ENCODE peak calls at places on chromosome 21, in ten cellular contexts. T is CD8-positive, alpha-beta T cell; B is body of pancreas; A is upper lobe of left lung; R is AG10803; E is choroid plexus epithelial cell; F is tibial artery; N is kidney; Z is MM.1S; Y is tibial nerve. X is an unnamed sample.

GRCh38 chr21:34530264-34530663 is 18.3 kb upstream of the KCNE1 start:
- DNase-seq in T (no peak), B (no peak), A (no peak), R (peak), E (peak), F (no peak), N (no peak), Z (no peak), Y (no peak), X (peak)

GRCh38 chr21:38798481-38798882 is 7.2 kb upstream of the ETS2 start:
- DNase-seq in T (no peak), B (peak), A (peak), R (no peak), E (peak), F (no peak), N (peak), Z (no peak), Y (no peak), X (no peak)

GRCh38 chr21:17045214-17045835 is 467.5 kb upstream of the CXADR start:
- DNase-seq in T (no peak), B (no peak), A (no peak), R (peak), E (peak), F (no peak), N (no peak), Z (peak), Y (no peak), X (peak)

GRCh38 chr21:39705849-39706248 is 39.1 kb upstream of the IGSF5 start:
- DNase-seq in T (no peak), B (no peak), A (no peak), R (peak), E (peak), F (no peak), N (no peak), Z (peak), Y (no peak), X (no peak)

GRCh38 chr21:15935530-15935929 is 205.7 kb downstream of the USP25 start:
- DNase-seq in T (no peak), B (no peak), A (no peak), R (no peak), E (no peak), F (no peak), N (no peak), Z (no peak), Y (no peak), X (no peak)

GRCh38 chr21:17799414-17800164 is 19.6 kb downstream of the C21orf91 start:
- DNase-seq in T (no peak), B (no peak), A (no peak), R (no peak), E (no peak), F (no peak), N (no peak), Z (no peak), Y (no peak), X (no peak)

GRCh38 chr21:15730484-15731242 is 881 bp downstream of the USP25 start:
- DNase-seq in T (peak), B (no peak), A (no peak), R (no peak), E (peak), F (no peak), N (no peak), Z (peak), Y (no peak), X (no peak)

GRCh38 chr21:42412636-42412933 is 8.9 kb downstream of the UBASH3A start:
- DNase-seq in T (no peak), B (no peak), A (no peak), R (no peak), E (no peak), F (no peak), N (no peak), Z (no peak), Y (no peak), X (no peak)

GRCh38 chr21:29271927-29272333 is 26.8 kb upstream of the BACH1 start:
- DNase-seq in T (no peak), B (no peak), A (no peak), R (peak), E (no peak), F (no peak), N (no peak), Z (no peak), Y (no peak), X (no peak)

GRCh38 chr21:44947930-44948331 is 8.1 kb downstream of the SLX9 start:
- DNase-seq in T (no peak), B (peak), A (no peak), R (no peak), E (no peak), F (peak), N (peak), Z (no peak), Y (no peak), X (no peak)
- TF ChIP-seq CTCF in T (no peak), B (no peak), A (no peak), R (no peak), E (no peak), F (no peak), N (no peak), Z (no peak), Y (no peak), X (no peak)

GRCh38 chr21:41369915-41370839 is 8.3 kb downstream of the MX2 start:
- DNase-seq in T (peak), B (no peak), A (peak), R (no peak), E (no peak), F (peak), N (no peak), Z (no peak), Y (no peak), X (no peak)
- H3K4me3 ChIP-seq in T (peak), B (no peak), A (no peak), R (no peak), E (no peak), F (peak), N (no peak), Z (no peak), Y (no peak), X (no peak)

GRCh38 chr21:35559128-35559831 is 501.0 kb downstream of the SETD4 start:
- DNase-seq in T (no peak), B (no peak), A (no peak), R (peak), E (peak), F (no peak), N (no peak), Z (no peak), Y (no peak), X (peak)
- TF ChIP-seq CTCF in T (no peak), B (no peak), A (no peak), R (peak), E (no peak), F (no peak), N (no peak), Z (no peak), Y (no peak), X (peak)

DNA sequence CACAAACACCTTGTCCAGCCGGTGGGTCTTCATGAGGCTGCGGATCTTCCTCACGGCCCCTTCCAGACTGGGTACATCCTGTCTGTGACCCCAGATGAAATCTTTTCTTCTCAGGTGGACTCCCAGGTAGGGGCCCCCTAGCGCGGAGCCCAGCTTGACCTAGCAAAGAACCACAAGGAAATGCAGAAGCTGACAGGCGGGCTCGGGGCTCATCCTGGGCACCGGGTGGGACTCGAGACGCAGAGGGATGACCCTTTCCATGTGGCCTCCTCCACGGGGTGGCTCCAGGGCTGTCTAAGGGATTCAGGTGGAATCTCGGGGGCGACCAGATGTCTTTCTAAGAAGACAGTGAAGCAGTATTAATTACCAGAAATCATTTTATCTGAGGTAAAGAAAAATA is 17.8 kb downstream of the POFUT2 start:
- DNase-seq in T (no peak), B (no peak), A (peak), R (no peak), E (no peak), F (peak), N (peak), Z (no peak), Y (no peak), X (no peak)
- H3K4me3 ChIP-seq in T (no peak), B (no peak), A (no peak), R (no peak), E (no peak), F (no peak), N (no peak), Z (no peak), Y (no peak), X (no peak)

DNA sequence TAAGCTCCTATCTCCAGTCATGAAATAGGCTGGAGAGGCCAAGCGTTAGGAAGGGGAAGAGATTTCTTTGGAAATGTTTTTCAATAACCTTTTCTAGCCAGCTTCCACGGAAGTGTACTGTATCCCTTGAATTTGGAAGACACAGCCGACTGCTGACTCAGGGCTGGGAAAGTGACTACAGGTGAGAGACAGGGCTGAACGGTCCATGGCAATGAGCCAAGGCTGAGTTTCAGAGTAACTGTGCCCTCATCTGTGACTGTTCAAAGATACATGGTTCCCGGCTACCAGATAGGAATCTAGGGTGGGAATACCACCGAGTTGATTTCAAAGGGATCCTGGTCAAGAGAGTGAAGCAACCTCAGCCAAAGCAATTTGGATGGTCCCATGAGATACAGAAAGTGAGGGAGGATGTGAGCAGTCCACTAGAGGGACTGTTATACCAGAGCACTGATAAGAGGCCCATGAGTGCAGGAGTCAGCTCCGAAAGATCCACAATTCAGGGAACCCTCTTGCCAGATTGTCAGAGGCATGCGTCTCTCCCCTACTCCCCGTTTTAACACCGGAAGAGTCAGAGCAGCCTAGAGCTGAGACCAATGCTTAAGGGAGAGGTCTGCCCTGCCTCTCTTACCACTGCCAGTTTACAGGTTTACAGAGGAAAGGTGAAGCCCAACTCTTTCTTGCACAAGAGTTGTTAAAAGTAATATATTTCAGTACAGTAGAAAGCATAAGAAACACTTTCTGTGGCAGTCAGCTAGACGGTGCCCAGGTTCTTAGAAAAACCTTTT is 3.2 kb upstream of the KRTAP19-8 start:
- DNase-seq in T (no peak), B (no peak), A (no peak), R (no peak), E (no peak), F (no peak), N (no peak), Z (peak), Y (no peak), X (no peak)
- TF ChIP-seq CTCF in T (no peak), B (no peak), A (no peak), R (no peak), E (no peak), F (no peak), N (no peak), Z (peak), Y (no peak), X (no peak)

DNA sequence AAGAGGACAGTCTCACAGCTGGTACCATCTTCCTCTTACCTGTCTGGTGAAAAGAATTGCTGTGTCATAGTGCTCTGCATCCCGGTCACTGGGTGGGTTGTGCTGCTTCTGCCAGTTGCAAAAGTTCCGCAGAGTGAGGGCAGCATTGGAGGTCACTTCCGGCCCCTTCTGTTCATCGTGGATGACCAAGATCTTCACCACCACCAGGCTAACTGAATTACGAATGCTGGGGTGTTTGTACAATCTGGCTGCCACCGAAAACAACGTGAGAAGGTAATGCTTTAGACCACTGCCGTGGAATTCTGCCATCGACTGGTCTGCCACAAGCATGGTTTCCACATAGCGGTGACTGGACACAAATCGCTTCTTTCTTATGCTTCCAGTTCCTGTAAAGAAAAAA is 2.9 kb downstream of the ADAMTS1 start:
- DNase-seq in T (no peak), B (no peak), A (no peak), R (peak), E (peak), F (no peak), N (no peak), Z (no peak), Y (no peak), X (no peak)
- H3K4me3 ChIP-seq in T (no peak), B (no peak), A (peak), R (peak), E (peak), F (peak), N (peak), Z (no peak), Y (peak), X (peak)

GRCh38 chr21:33317226-33317625 is 7.5 kb upstream of the IFNAR1 start:
- DNase-seq in T (no peak), B (no peak), A (no peak), R (no peak), E (peak), F (no peak), N (no peak), Z (no peak), Y (no peak), X (no peak)
- TF ChIP-seq CTCF in T (no peak), B (no peak), A (no peak), R (no peak), E (no peak), F (no peak), N (no peak), Z (no peak), Y (no peak), X (no peak)